ENCODE peak calls at places on chromosomes 3 and 15, in five cellular contexts. C, U, S, O and H are unnamed samples.

GRCh38 chr3:16309558-16309957 is 44.5 kb downstream of the OXNAD1 start:
- DNase-seq in C (no peak), U (no peak), S (no peak), O (peak), H (peak)

GRCh38 chr3:128076783-128077624 is 24.8 kb downstream of the SEC61A1 start:
- DNase-seq in C (no peak), U (no peak), S (no peak), O (peak), H (no peak)

GRCh38 chr3:185308126-185308754 is 54.4 kb upstream of the EHHADH start:
- DNase-seq in C (peak), U (peak), S (peak), O (peak), H (peak)

GRCh38 chr3:38008971-38009580 is 18.5 kb downstream of the VILL start:
- DNase-seq in C (no peak), U (no peak), S (no peak), O (peak), H (no peak)

GRCh38 chr3:123066896-123067688 is at the start of gene PDIA5:
- DNase-seq in C (peak), U (peak), S (peak), O (no peak), H (peak)

GRCh38 chr3:77906102-77906709 is 866.3 kb downstream of the ROBO2 start:
- DNase-seq in C (no peak), U (no peak), S (no peak), O (no peak), H (no peak)

GRCh38 chr3:11507719-11508118 is 136.0 kb downstream of the VGLL4 start:
- DNase-seq in C (no peak), U (no peak), S (no peak), O (no peak), H (peak)

GRCh38 chr15:51267047-51267713 is 71.2 kb downstream of the CYP19A1 start:
- DNase-seq in C (no peak), U (no peak), S (no peak), O (no peak), H (no peak)

GRCh38 chr3:146561879-146562278 is 17.5 kb upstream of the PLSCR1 start:
- DNase-seq in C (no peak), U (no peak), S (no peak), O (no peak), H (no peak)

GRCh38 chr15:100714749-100715342 is 112.5 kb downstream of the ASB7 start:
- DNase-seq in C (peak), U (no peak), S (no peak), O (no peak), H (no peak)

GRCh38 chr3:187935623-187936156 is 190.4 kb upstream of the BCL6 start:
- DNase-seq in C (no peak), U (no peak), S (peak), O (peak), H (no peak)

GRCh38 chr3:47782538-47783308 is 1.0 kb upstream of the SMARCC1 start:
- DNase-seq in C (no peak), U (no peak), S (no peak), O (no peak), H (no peak)

GRCh38 chr15:98650871-98651481 is 2.6 kb downstream of the IGF1R start:
- DNase-seq in C (peak), U (peak), S (peak), O (peak), H (peak)

GRCh38 chr3:170589113-170589512 is 3.2 kb upstream of the SLC7A14 start:
- DNase-seq in C (no peak), U (no peak), S (no peak), O (no peak), H (no peak)

GRCh38 chr3:178551916-178552321 is 15.7 kb downstream of the KCNMB2 start:
- DNase-seq in C (no peak), U (no peak), S (no peak), O (no peak), H (peak)

GRCh38 chr3:48597408-48597800 is 2.3 kb upstream of the COL7A1 start:
- DNase-seq in C (no peak), U (no peak), S (no peak), O (no peak), H (no peak)

GRCh38 chr15:59997070-59997701 is 6.9 kb upstream of the FOXB1 start:
- DNase-seq in C (no peak), U (no peak), S (peak), O (no peak), H (no peak)

GRCh38 chr15:33126559-33127290 is 67.8 kb downstream of the FMN1 start:
- DNase-seq in C (peak), U (peak), S (no peak), O (peak), H (peak)

GRCh38 chr3:185715091-185715490 is 109.8 kb downstream of the IGF2BP2 start:
- DNase-seq in C (no peak), U (peak), S (no peak), O (no peak), H (peak)

GRCh38 chr3:95048564-95048963 is 985.7 kb downstream of the NSUN3 start:
- DNase-seq in C (no peak), U (no peak), S (no peak), O (no peak), H (no peak)

GRCh38 chr3:54790046-54790445 is 137.8 kb downstream of the LRTM1 start:
- DNase-seq in C (no peak), U (no peak), S (no peak), O (no peak), H (no peak)

GRCh38 chr3:9172851-9173320 is 76.6 kb downstream of the SRGAP3 start:
- DNase-seq in C (no peak), U (no peak), S (no peak), O (no peak), H (no peak)

GRCh38 chr3:53583161-53583690 is 88.8 kb downstream of the CACNA1D start:
- DNase-seq in C (no peak), U (no peak), S (no peak), O (no peak), H (no peak)

GRCh38 chr15:90160781-90161727 is 40.1 kb upstream of the SEMA4B start:
- DNase-seq in C (peak), U (no peak), S (no peak), O (no peak), H (no peak)